ENCODE peak calls at places on chromosome 14, in eight cellular contexts. B, O, I, H, M, E, A and Y are unnamed samples. For H3K27me3 and H3K4me1, the result is how much of the 10 kb centered on the place peaks cover.

GRCh38 chr14:30125322-30125944 is 197.8 kb upstream of the PRKD1 start:
- DNase-seq in B (no peak), O (no peak), I (no peak), H (no peak), M (no peak), E (no peak), A (no peak), Y (no peak)

GRCh38 chr14:101010835-101011234 is 107.3 kb upstream of the RTL1 start:
- DNase-seq in B (no peak), O (no peak), I (no peak), H (no peak), M (no peak), E (no peak), A (no peak), Y (no peak)

GRCh38 chr14:77208266-77208978 is 26.8 kb downstream of the TMEM63C start:
- DNase-seq in B (no peak), O (peak), I (peak), H (peak), M (peak), E (no peak), A (no peak), Y (no peak)

GRCh38 chr14:77306406-77307098 is 14.1 kb downstream of the POMT2 start:
- DNase-seq in B (no peak), O (no peak), I (no peak), H (peak), M (no peak), E (no peak), A (no peak), Y (no peak)

GRCh38 chr14:102795060-102795925 is 18.0 kb downstream of the TRAF3 start:
- DNase-seq in B (no peak), O (no peak), I (peak), H (peak), M (no peak), E (no peak), A (no peak), Y (peak)

GRCh38 chr14:24259282-24260025 is 3.5 kb downstream of the TGM1 start:
- DNase-seq in B (no peak), O (no peak), I (no peak), H (no peak), M (no peak), E (no peak), A (no peak), Y (no peak)

GRCh38 chr14:59427653-59428578 is 37.3 kb downstream of the GPR135 start:
- DNase-seq in B (no peak), O (no peak), I (no peak), H (no peak), M (no peak), E (no peak), A (no peak), Y (no peak)

GRCh38 chr14:99468836-99469592 is 11.6 kb downstream of the SETD3 start:
- DNase-seq in B (no peak), O (no peak), I (no peak), H (peak), M (no peak), E (no peak), A (no peak), Y (no peak)

GRCh38 chr14:65720171-65720570 is 307.6 kb downstream of the FUT8 start:
- DNase-seq in B (no peak), O (no peak), I (no peak), H (no peak), M (no peak), E (no peak), A (no peak), Y (no peak)

GRCh38 chr14:105486974-105487448 is 325 bp downstream of the CRIP1 start:
- DNase-seq in B (peak), O (peak), I (no peak), H (no peak), M (peak), E (no peak), A (no peak), Y (no peak)

GRCh38 chr14:49879683-49880204 is 13.1 kb upstream of the ARF6 start:
- DNase-seq in B (no peak), O (no peak), I (peak), H (peak), M (peak), E (no peak), A (no peak), Y (no peak)

GRCh38 chr14:34098045-34098984 is 147.4 kb upstream of the EGLN3 start:
- DNase-seq in B (no peak), O (peak), I (peak), H (peak), M (peak), E (no peak), A (peak), Y (no peak)

GRCh38 chr14:78164226-78164853 is 5.8 kb upstream of the NRXN3 start:
- DNase-seq in B (no peak), O (no peak), I (peak), H (no peak), M (peak), E (no peak), A (no peak), Y (no peak)

GRCh38 chr14:21454843-21455550 is 926 bp downstream of the CHD8 start:
- DNase-seq in B (no peak), O (no peak), I (no peak), H (peak), M (no peak), E (no peak), A (no peak), Y (no peak)

GRCh38 chr14:26738571-26738970 is 140.7 kb upstream of the NOVA1 start:
- DNase-seq in B (no peak), O (no peak), I (no peak), H (no peak), M (no peak), E (no peak), A (no peak), Y (no peak)

GRCh38 chr14:69547701-69548348 is 26.8 kb downstream of the CCDC177 start:
- DNase-seq in B (peak), O (peak), I (no peak), H (no peak), M (peak), E (no peak), A (no peak), Y (no peak)

GRCh38 chr14:78612666-78613065 is 442.5 kb downstream of the NRXN3 start:
- DNase-seq in B (no peak), O (no peak), I (no peak), H (no peak), M (no peak), E (no peak), A (no peak), Y (no peak)

GRCh38 chr14:77243853-77244252 is 27.2 kb downstream of the NGB start:
- DNase-seq in B (no peak), O (no peak), I (no peak), H (no peak), M (no peak), E (no peak), A (peak), Y (no peak)

GRCh38 chr14:53953828-53954550 is 2.6 kb downstream of the BMP4 start:
- DNase-seq in B (peak), O (no peak), I (no peak), H (peak), M (peak), E (no peak), A (no peak), Y (no peak)

GRCh38 chr14:89507521-89507920 is 90.5 kb upstream of the FOXN3 start:
- DNase-seq in B (no peak), O (no peak), I (no peak), H (peak), M (no peak), E (no peak), A (peak), Y (no peak)

DNA sequence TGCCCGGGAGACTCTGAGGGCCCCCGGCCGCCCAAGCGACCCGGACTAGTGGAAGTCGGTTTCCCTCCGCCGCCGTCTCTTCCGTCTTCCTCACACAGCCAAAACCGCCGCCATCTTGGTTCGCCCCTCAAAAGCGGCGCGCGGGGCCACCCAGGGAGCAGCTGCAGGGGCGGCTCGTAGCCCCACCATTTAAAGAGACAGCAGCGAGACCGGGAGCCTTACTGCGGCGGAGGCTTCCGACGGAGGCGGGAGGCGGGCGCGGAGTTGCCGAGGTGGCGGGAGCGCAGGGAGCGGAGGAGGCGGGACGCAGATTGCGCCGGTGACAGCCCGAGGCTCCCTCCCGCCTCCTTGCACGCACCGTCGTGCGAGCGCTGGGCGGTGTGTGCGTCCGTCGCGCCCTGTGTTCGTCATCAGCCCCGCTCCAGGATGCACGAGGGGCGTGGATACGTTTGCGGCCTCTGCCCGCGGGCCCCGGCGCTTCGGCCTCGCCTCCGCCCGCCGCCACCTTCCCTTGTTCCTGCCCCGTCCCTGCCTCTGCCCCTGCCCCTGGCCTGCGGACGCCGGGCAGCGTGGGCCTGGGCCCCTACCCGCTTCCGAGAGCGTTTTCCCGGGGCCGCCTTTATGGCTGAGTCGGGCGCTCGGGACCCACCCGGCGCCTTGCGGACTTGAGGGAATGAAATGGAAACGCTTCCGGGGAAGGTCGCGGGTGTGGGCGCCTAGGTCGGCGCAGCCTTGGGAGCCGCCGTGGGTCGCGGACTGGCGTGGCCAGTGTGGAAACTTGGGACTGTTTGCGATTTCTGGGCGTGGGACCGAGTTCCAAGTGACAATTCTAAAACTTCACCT is at the start of gene PPP4R3A:
- DNase-seq in B (peak), O (peak), I (peak), H (peak), M (peak), E (peak), A (peak), Y (peak)
- TF ChIP-seq POLR2A in B (peak), O (peak), I (peak), H (peak), M (peak), E (peak), A (peak), Y (no peak)

DNA sequence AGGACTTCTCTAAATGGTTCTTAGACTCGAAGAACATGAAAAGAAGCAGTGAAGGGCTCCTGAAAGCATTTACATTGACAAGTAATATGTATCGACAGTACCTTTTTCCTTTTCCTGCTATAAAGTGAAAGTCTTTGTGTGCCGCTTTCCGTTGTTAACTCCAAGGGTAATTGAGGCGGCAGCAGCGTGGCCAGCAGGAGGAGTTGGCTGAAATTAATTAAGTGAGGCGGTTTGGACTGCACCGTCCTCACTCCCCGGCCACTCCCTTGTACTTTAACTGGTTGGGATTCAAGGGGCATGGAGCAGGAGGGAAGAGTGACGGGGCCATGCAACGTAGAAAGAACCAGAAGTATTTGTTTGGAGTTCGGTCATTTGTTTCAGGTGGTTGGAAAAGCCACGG is 34.3 kb upstream of the OTX2 start:
- DNase-seq in B (no peak), O (no peak), I (no peak), H (no peak), M (no peak), E (no peak), A (no peak), Y (no peak)
- H3K27me3 ChIP-seq in B (under half), O (under half), I (under half), H (under half), M (under half), E (under half), A (under half), Y (under half)

GRCh38 chr14:61466249-61466904 is 145.0 kb downstream of the PRKCH start:
- DNase-seq in B (peak), O (peak), I (no peak), H (peak), M (peak), E (peak), A (no peak), Y (no peak)

GRCh38 chr14:61467281-61467680 is 145.9 kb downstream of the PRKCH start:
- DNase-seq in B (peak), O (no peak), I (no peak), H (no peak), M (peak), E (peak), A (no peak), Y (no peak)

GRCh38 chr14:61468063-61468825 is 146.9 kb downstream of the PRKCH start:
- DNase-seq in B (no peak), O (no peak), I (no peak), H (no peak), M (peak), E (peak), A (no peak), Y (no peak)

GRCh38 chr14:61469771-61470170 is 148.4 kb downstream of the PRKCH start:
- DNase-seq in B (no peak), O (no peak), I (no peak), H (no peak), M (no peak), E (no peak), A (no peak), Y (no peak)

DNA sequence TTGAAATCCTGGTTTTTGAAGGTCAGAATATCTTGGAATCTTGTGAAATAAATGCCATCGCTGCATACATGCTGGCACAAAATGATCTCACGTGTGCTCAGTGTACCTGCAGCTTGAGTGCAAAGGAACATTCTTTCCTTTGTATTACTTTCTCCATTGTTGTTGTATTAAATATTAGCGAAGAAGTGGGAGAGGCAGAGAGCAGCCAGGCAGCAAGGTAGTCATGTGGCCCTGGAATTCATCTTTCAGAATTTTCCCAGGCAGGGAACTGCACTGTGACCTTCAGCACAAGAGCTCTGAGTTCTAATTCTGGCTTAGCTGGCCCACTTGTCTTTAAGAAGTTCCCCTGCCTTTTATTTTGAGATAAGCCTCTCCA is 145.5 kb downstream of the PRKCH start:
- DNase-seq in B (no peak), O (no peak), I (no peak), H (no peak), M (no peak), E (peak), A (no peak), Y (no peak)
- H3K4me1 ChIP-seq in B (half or more), O (under half), I (under half), H (under half), M (under half), E (under half), A (under half), Y (under half)

DNA sequence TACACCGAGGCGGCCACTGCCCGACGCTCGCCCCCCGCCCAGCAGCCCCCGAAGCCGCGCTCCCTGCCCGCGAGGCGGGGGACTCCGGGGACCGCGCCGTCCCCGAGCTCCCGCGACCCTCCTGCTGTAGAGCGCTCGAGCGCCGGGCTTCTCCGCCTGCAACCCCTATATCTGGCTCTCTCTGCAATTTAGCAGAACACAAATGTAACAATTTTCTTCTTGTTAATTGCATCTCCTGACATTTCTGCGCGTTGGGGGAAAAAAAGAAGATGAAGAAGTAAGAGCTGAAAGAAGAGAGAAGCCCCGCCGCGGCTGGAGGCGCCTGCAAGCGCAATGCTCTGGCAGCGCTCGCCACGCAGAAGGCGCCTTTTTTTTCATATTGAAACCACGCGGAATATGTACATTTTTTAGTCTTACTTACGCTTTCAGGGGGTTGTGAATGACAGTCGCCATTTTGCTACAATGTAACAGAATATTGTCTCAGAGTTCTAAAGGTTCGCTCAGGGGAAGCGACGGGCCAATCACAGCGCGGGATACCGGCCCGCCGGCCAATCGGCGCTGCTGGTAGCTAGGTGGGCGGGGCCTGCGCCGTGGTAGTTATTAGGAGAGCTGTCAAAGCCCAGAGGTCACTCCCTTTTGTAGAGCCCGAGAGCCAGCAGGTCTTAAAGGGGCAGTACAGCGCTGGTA is at the start of gene DPF3:
- DNase-seq in B (peak), O (peak), I (peak), H (peak), M (peak), E (peak), A (peak), Y (peak)
- TF ChIP-seq POLR2A in B (no peak), O (no peak), I (no peak), H (no peak), M (no peak), E (no peak), A (no peak), Y (no peak)